ENCODE peak calls at places on chromosomes 11 and 22, in five cellular contexts. Y is pancreas, S is spleen, R is esophagus squamous epithelium, F is heart left ventricle. D is an unnamed sample.

GRCh38 chr11:60899977-60900376 is 6.4 kb downstream of the PRPF19 start:
- DNase-seq in Y (no peak), S (no peak), R (no peak), F (no peak), D (no peak)

GRCh38 chr22:36926721-36927435 is 13.4 kb downstream of the CSF2RB start:
- DNase-seq in Y (no peak), S (no peak), R (no peak), F (no peak), D (no peak)

GRCh38 chr11:6655790-6656580 is at the start of gene DCHS1:
- DNase-seq in Y (no peak), S (peak), R (no peak), F (peak), D (no peak)

GRCh38 chr11:117834838-117835443 is 10.4 kb upstream of the FXYD2 start:
- DNase-seq in Y (no peak), S (no peak), R (no peak), F (no peak), D (no peak)

GRCh38 chr11:60710482-60710881 is 11.1 kb downstream of the MS4A8 start:
- DNase-seq in Y (no peak), S (no peak), R (no peak), F (no peak), D (no peak)

GRCh38 chr22:29093501-29093921 is 20.7 kb downstream of the KREMEN1 start:
- DNase-seq in Y (no peak), S (no peak), R (no peak), F (no peak), D (no peak)

GRCh38 chr22:25702046-25702445 is 39.9 kb upstream of the MYO18B start:
- DNase-seq in Y (no peak), S (no peak), R (no peak), F (no peak), D (no peak)

GRCh38 chr11:83676061-83676460 is 389.9 kb upstream of the CCDC90B start:
- DNase-seq in Y (no peak), S (no peak), R (no peak), F (no peak), D (no peak)

GRCh38 chr11:32902089-32902665 is 9.6 kb downstream of the QSER1 start:
- DNase-seq in Y (no peak), S (no peak), R (no peak), F (no peak), D (peak)

GRCh38 chr22:46460835-46461234 is 76.6 kb downstream of the CELSR1 start:
- DNase-seq in Y (no peak), S (no peak), R (no peak), F (no peak), D (no peak)

GRCh38 chr11:74388678-74389327 is 9.4 kb downstream of the PGM2L1 start:
- DNase-seq in Y (peak), S (no peak), R (no peak), F (peak), D (peak)

GRCh38 chr11:35337136-35337918 is 82.0 kb downstream of the SLC1A2 start:
- DNase-seq in Y (peak), S (no peak), R (no peak), F (no peak), D (peak)

GRCh38 chr22:19806213-19807160 is 45.9 kb downstream of the TBX1 start:
- DNase-seq in Y (no peak), S (peak), R (peak), F (no peak), D (no peak)

GRCh38 chr11:81970886-81971285 is 762.8 kb downstream of the FAM181B start:
- DNase-seq in Y (no peak), S (no peak), R (no peak), F (no peak), D (no peak)

GRCh38 chr11:589798-590197 is 13.5 kb downstream of the PHRF1 start:
- DNase-seq in Y (no peak), S (no peak), R (no peak), F (no peak), D (no peak)

GRCh38 chr11:35943761-35944502 is at the start of gene LDLRAD3:
- DNase-seq in Y (peak), S (peak), R (no peak), F (peak), D (peak)

GRCh38 chr11:46603704-46604308 is 10.0 kb upstream of the AMBRA1 start:
- DNase-seq in Y (no peak), S (no peak), R (no peak), F (no peak), D (no peak)

GRCh38 chr22:19941365-19942070 is at the start of the genes COMT and TXNRD2:
- DNase-seq in Y (peak), S (peak), R (no peak), F (peak), D (no peak)

GRCh38 chr11:70476669-70477068 is 78.3 kb downstream of the CTTN start:
- DNase-seq in Y (no peak), S (no peak), R (no peak), F (no peak), D (peak)

GRCh38 chr22:23147632-23148387 is 2.5 kb downstream of the RAB36 start:
- DNase-seq in Y (peak), S (no peak), R (no peak), F (no peak), D (no peak)

GRCh38 chr11:60221706-60222105 is 21.2 kb downstream of the MS4A4E start:
- DNase-seq in Y (no peak), S (no peak), R (no peak), F (no peak), D (no peak)

GRCh38 chr11:65308281-65308891 is 6.3 kb upstream of the CDC42EP2 start:
- DNase-seq in Y (peak), S (peak), R (no peak), F (peak), D (peak)

GRCh38 chr22:24128631-24129601 is 52.4 kb upstream of the SUSD2 start:
- DNase-seq in Y (no peak), S (no peak), R (no peak), F (no peak), D (peak)

GRCh38 chr11:30876656-30877371 is 290.7 kb upstream of the MPPED2 start:
- DNase-seq in Y (no peak), S (no peak), R (no peak), F (peak), D (no peak)

GRCh38 chr11:79262221-79262620 is 178.6 kb downstream of the TENM4 start:
- DNase-seq in Y (no peak), S (no peak), R (no peak), F (no peak), D (no peak)

GRCh38 chr22:48464246-48464645 is 1363.4 kb downstream of the BRD1 start:
- DNase-seq in Y (no peak), S (peak), R (no peak), F (no peak), D (no peak)

GRCh38 chr11:117572671-117573070 is 224.3 kb downstream of the DSCAML1 start:
- DNase-seq in Y (no peak), S (no peak), R (no peak), F (no peak), D (no peak)

DNA sequence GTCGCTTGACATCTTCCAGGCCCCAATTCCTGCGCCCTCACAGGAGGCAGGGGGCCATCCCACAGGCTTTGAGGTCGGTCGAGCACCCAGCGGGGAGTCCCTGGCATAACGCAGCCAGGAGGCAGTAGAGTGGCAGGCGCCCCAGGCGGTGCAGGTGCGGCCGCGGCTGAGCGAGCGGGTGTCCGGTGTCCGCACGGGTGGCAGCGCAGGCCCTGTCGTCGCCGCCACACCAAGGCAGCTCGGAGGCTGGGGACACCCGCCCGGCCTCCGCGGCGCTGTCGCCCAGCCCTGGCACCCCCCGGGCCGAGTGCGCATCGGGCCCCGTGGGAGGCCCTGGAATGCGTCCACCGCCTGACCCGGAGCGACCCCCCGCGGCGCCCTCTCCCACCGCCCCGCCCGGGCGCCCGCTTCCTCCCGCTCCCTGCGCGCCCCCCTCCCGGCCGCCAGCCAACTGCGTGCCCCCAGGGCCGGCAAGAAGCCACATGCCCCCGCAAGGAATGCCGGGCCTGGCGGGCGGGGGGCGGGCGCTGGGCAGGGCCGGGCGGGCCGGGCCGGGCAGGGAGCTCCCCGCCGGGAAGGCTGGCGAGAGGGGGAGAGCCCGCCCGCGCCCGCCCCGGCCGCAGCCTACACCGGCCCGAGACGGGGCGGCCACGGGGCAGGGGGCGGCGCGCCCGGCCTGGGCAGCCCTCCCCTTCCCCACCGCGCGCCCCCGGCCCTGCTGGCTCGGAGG is 33.9 kb downstream of the PRDM11 start:
- DNase-seq in Y (peak), S (peak), R (no peak), F (peak), D (peak)
- TF ChIP-seq CTCF in Y (no peak), S (no peak), R (peak), F (peak), D (peak)

GRCh38 chr11:8233691-8234424 is 29.8 kb downstream of the LMO1 start:
- DNase-seq in Y (no peak), S (peak), R (no peak), F (peak), D (peak)
- H3K4me3 ChIP-seq in Y (no peak), S (no peak), R (no peak), F (no peak), D (no peak)

GRCh38 chr11:57197762-57198161 is 16.0 kb downstream of the LRRC55 start:
- DNase-seq in Y (no peak), S (no peak), R (no peak), F (no peak), D (no peak)
- TF ChIP-seq CTCF in Y (no peak), S (no peak), R (no peak), F (no peak), D (no peak)

GRCh38 chr22:31139066-31139465 is 1.2 kb downstream of the PLA2G3 start:
- DNase-seq in Y (no peak), S (no peak), R (no peak), F (no peak), D (no peak)
- H3K4me3 ChIP-seq in Y (no peak), S (no peak), R (peak), F (no peak), D (no peak)

GRCh38 chr11:67396258-67396581 is 4.4 kb downstream of the RAD9A start:
- DNase-seq in Y (no peak), S (no peak), R (no peak), F (no peak), D (no peak)
- TF ChIP-seq CTCF in Y (no peak), S (no peak), R (no peak), F (no peak), D (no peak)

DNA sequence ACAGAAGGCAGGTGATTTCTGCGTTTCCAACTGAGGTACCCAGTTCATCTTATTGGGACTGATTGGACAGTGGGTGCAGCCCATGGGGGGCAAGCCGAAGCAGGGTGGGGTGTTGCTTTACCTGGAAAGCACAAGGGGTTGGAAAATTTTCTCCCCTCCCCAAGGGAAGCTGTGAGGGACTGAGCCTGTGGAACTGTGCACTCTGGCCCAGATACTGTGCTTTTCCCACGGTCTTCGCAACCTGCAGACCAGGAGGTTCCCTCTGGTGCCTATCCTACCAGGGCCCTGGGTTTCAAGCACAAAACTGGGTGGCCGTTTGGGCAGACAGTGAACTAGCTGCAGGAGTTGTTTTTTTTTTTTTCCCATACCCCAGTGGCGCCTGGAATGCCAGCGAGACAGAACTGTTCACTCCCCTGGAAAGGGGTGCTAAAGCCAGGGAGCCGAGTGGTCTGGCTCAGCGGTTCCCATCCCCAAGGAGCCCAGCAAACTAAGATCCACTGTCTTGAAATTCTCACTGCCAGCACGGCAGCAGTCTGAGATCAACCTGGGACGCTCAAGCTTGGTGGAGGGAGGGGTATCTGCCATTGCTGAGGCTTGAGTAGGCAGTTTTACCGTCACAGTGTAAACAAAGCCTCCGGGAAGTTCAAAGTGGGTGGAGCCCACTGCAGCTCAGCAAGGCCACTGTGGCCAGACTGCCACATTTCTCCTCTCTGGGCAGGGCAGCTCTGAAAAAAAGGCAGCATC is 97.2 kb downstream of the JRKL start:
- DNase-seq in Y (peak), S (no peak), R (no peak), F (no peak), D (peak)
- H3K4me3 ChIP-seq in Y (no peak), S (no peak), R (no peak), F (no peak), D (no peak)

GRCh38 chr11:2890466-2891241 is 5.1 kb upstream of the CDKN1C start:
- DNase-seq in Y (peak), S (no peak), R (no peak), F (peak), D (peak)

GRCh38 chr11:2891901-2892214 is 6.3 kb upstream of the CDKN1C start:
- DNase-seq in Y (peak), S (no peak), R (no peak), F (peak), D (peak)

GRCh38 chr11:2892215-2893020 is 6.8 kb upstream of the CDKN1C start:
- DNase-seq in Y (no peak), S (peak), R (no peak), F (peak), D (no peak)

GRCh38 chr11:2889399-2890273 is 4.1 kb upstream of the CDKN1C start:
- DNase-seq in Y (no peak), S (peak), R (no peak), F (no peak), D (no peak)

DNA sequence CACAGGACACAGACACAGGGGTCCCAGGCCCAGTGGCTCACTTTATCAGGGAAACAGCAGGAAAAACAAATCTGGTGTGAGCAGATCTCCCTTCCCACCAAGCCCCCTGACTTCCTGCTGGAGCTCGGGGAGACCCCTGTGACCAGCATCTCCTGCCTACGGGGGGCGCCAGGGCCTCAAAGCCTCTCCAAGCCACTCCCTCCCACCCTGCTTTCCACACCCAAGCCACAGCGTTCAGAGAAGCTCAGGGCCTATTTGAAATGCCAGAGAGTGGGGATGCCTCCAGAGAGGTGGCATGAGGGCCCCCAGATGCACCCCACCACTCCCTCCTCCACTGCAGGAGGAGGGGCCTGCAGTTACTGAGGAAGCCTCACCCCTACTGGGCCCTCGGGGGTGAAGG is 5.7 kb upstream of the CDKN1C start:
- DNase-seq in Y (no peak), S (no peak), R (no peak), F (no peak), D (no peak)
- TF ChIP-seq CTCF in Y (no peak), S (no peak), R (no peak), F (peak), D (no peak)

DNA sequence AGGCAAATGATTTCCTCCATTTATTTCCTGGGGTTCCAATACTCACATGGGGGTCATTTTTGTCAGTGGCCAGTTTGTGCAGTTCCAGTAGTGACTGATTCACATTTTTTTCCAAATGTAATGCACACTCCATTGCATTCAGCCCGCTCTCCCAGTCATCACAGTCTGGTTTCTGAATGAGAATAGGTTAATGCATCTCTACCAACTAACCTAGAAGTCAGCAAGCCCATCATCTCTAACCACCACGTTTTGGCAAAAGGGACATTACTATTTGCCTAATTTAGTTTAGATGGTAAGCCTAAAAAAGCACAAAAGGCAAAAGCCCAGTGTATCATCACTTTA is 2.5 kb downstream of the FTH1 start:
- DNase-seq in Y (no peak), S (no peak), R (no peak), F (no peak), D (no peak)
- H3K4me3 ChIP-seq in Y (peak), S (peak), R (peak), F (peak), D (peak)

GRCh38 chr11:101459020-101459419 is 124.8 kb downstream of the TRPC6 start:
- DNase-seq in Y (no peak), S (no peak), R (no peak), F (no peak), D (no peak)

GRCh38 chr11:101458161-101458560 is 125.6 kb downstream of the TRPC6 start:
- DNase-seq in Y (no peak), S (no peak), R (no peak), F (no peak), D (no peak)

GRCh38 chr11:101453682-101454081 is 130.1 kb downstream of the TRPC6 start:
- DNase-seq in Y (no peak), S (no peak), R (no peak), F (no peak), D (no peak)

DNA sequence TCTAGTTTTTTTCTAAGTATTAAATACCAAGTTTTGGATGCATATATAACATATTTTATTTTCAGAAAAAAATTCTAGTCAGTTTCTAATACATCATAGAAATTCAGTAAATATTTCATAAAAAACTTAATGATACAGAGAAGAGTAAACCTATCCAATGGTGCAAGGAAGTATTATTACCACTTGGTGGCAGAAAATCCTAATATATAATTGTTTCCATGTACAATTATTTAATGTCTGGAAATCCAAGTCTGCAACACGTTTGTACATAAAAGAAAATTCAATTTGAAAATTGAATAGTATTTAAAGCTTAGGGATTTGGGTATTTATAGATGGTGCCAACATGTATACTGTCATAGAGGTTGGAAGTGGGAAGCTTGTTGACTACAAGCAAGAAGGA is 127.0 kb downstream of the TRPC6 start:
- DNase-seq in Y (no peak), S (no peak), R (no peak), F (no peak), D (no peak)
- TF ChIP-seq CTCF in Y (no peak), S (peak), R (peak), F (peak), D (peak)